ENCODE peak calls at places on chromosomes 3 and 15, in six cellular contexts. D is K562, H is upper lobe of left lung, S is GM12878, A is IMR-90, J is heart left ventricle. K is an unnamed sample.

GRCh38 chr3:17584066-17584465 is 158.4 kb downstream of the TBC1D5 start:
- ATAC-seq in D (no peak), H (no peak), S (no peak), A (no peak), J (no peak), K (no peak)

GRCh38 chr3:47565861-47566550 is 12.7 kb downstream of the CSPG5 start:
- ATAC-seq in D (no peak), H (no peak), S (no peak), A (no peak), J (no peak), K (no peak)

GRCh38 chr3:177294221-177294620 is 96.9 kb upstream of the TBL1XR1 start:
- ATAC-seq in D (peak; percentile 65), H (no peak), S (no peak), A (no peak), J (peak; percentile 97), K (peak; percentile 79)

GRCh38 chr3:126982125-126982521 is 792 bp upstream of the PLXNA1 start:
- ATAC-seq in D (peak; percentile 16), H (no peak), S (peak; percentile 78), A (no peak), J (peak; percentile 17), K (no peak)

GRCh38 chr3:40229411-40229810 is 80.1 kb upstream of the EIF1B start:
- ATAC-seq in D (no peak), H (peak; percentile 65), S (peak; percentile 78), A (no peak), J (no peak), K (peak; percentile 13)

GRCh38 chr3:12328132-12328915 is 39.5 kb downstream of the PPARG start:
- ATAC-seq in D (no peak), H (no peak), S (peak; percentile 26), A (peak; percentile 24), J (no peak), K (no peak)

GRCh38 chr15:49084285-49084570 is 38.0 kb upstream of the SECISBP2L start:
- ATAC-seq in D (no peak), H (peak; percentile 26), S (no peak), A (no peak), J (no peak), K (no peak)

GRCh38 chr3:32930161-32930560 is 21.3 kb upstream of the CCR4 start:
- ATAC-seq in D (no peak), H (no peak), S (no peak), A (no peak), J (no peak), K (no peak)

GRCh38 chr3:124986153-124987143 is 51.9 kb upstream of the MUC13 start:
- ATAC-seq in D (peak; percentile 69), H (no peak), S (no peak), A (peak; percentile 73), J (peak; percentile 38), K (peak; percentile 47)

GRCh38 chr3:46959169-46959515 is 17.4 kb downstream of the CCDC12 start:
- ATAC-seq in D (no peak), H (no peak), S (peak; percentile 6), A (no peak), J (no peak), K (no peak)

GRCh38 chr3:108022316-108023150 is 68.3 kb downstream of the CD47 start:
- ATAC-seq in D (no peak), H (peak; percentile 94), S (no peak), A (peak; percentile 14), J (no peak), K (no peak)

GRCh38 chr3:28739647-28740046 is 391.0 kb upstream of the AZI2 start:
- ATAC-seq in D (no peak), H (no peak), S (no peak), A (no peak), J (no peak), K (no peak)

GRCh38 chr15:92914768-92915221 is 14.7 kb downstream of the CHD2 start:
- ATAC-seq in D (peak; percentile 10), H (no peak), S (peak; percentile 76), A (peak; percentile 33), J (no peak), K (no peak)

GRCh38 chr3:35800960-35801459 is 161.7 kb downstream of the ARPP21 start:
- ATAC-seq in D (no peak), H (peak; percentile 76), S (no peak), A (no peak), J (no peak), K (no peak)

GRCh38 chr3:42801048-42801620 is 3.2 kb downstream of the HIGD1A start:
- ATAC-seq in D (no peak), H (no peak), S (no peak), A (no peak), J (no peak), K (no peak)
- TF ChIP-seq POLR2A in D (no peak), H (no peak), S (no peak), A (no peak), J (no peak), K (no peak)

GRCh38 chr15:44713006-44713966 is 2.0 kb downstream of the B2M start:
- ATAC-seq in D (peak; percentile 7), H (no peak), S (peak; percentile 3), A (no peak), J (no peak), K (no peak)
- H3K27ac ChIP-seq in D (peak overlapping the region; percentile 90), H (peak overlapping the region; percentile 100), S (peak overlapping the region; percentile 99), A (no peak overlapping the region), J (peak overlapping the region; percentile 100), K (peak overlapping the region; percentile 99)

DNA sequence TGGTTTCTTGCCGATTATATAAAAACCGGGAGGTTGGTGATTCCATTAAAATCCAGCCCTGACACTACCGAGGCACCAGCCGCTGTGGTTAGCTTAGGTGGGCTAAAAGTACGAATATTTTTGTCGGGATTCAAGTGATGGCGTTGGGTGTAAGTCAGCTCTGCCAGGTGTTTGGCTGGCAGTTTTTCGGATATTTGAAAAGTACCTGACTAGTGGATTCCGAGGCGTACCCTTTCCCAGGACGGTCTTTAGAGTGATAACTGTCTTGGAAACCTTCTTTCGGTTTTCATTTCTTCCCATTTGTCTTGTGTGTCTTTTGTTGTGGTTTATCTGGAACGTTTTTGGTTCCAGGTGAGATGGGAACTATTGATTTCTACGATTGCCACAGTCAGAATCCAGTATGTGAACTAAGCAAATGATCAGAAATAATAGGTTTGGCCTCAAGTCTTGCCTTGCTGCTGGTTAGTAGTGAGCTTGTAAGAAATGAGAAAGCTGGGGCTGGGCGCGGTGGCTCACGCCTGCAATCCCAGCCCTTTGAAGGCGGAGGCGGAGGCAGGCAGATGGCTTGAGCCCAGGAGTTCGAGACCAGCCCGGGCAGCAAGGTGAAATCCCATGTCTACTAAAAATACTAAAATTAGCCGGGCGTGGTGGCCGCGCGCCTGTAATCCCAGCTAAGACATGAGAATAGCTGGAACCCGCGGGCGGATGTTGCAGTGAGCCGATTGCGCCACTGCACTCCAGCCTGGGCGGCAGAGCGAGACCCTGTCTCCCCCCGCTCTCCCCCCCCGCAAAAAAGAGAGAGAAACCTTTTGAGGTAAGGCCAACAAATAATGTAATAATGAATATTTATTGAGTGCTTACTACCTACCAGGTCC is 1.4 kb downstream of the FYTTD1 start:
- ATAC-seq in D (peak; percentile 8), H (no peak), S (peak; percentile 3), A (no peak), J (peak; percentile 33), K (peak; percentile 35)
- TF ChIP-seq POLR2A in D (no peak), H (peak; percentile 11), S (no peak), A (peak; percentile 15), J (no peak), K (no peak)

DNA sequence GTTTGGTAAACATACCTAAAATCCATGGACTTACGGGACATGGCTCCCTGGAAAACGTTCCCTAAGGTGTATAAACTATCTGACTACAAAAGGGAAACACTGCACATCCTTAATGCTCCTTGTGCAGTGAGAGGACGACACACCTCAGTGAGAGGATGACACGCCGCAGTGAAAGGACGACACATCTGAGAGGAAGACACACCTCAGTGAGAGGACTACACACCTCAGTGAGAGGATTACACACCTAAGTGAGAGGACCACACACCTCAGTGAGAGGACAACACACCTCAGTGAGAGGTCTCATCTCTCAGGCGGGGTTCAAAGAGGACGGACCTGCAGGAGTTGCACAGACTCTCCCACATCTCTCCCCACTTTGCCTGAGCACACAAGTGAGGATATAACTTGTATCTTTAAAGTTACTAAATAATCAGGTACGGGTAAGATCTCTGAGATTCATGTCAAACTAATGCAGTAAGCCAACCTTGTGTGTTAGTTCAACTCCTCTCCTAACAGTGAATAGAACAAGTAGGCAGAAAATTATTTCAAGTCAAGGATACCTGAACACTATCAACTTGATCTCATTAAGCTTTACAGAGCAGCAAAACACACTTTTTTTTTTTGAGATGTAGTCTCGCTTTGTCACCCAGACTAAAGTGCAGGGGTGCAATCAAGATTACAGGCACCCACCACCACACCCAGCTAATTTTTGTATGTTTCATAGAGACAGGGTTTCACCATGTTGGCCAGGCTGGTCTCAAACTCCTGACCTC is 32.1 kb downstream of the HERC2 start:
- ATAC-seq in D (no peak), H (no peak), S (peak; percentile 48), A (no peak), J (peak; percentile 41), K (no peak)
- H3K27ac ChIP-seq in D (no peak overlapping the region), H (no peak overlapping the region), S (peak overlapping the region; percentile 63), A (no peak overlapping the region), J (no peak overlapping the region), K (no peak overlapping the region)

DNA sequence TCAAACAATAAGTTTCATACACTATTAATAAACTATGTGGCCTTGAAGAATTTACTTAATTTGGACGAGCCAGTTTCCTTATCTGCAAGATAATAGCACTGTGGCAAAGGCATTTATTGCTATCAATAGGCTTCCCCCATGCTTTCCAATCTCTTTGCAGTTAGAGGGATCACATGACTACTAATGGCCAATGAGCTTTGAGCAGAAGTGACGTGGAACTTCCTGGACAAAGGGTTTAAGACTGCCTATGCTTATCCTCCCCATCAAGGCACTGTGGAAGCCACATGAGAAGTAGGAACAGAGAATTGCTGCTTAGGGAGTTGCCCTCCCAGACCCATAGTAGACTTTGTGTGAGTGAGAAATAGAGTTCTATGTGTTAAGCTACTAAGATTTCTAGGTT is 16.7 kb upstream of the ZMAT3 start:
- ATAC-seq in D (peak; percentile 77), H (no peak), S (peak; percentile 44), A (no peak), J (no peak), K (no peak)
- TF ChIP-seq POLR2A in D (no peak), H (no peak), S (no peak), A (no peak), J (no peak), K (no peak)

GRCh38 chr3:7607083-7607482 is 746.2 kb downstream of the GRM7 start:
- ATAC-seq in D (no peak), H (no peak), S (peak; percentile 65), A (no peak), J (no peak), K (no peak)
- H3K27ac ChIP-seq in D (no peak overlapping the region), H (no peak overlapping the region), S (no peak overlapping the region), A (no peak overlapping the region), J (no peak overlapping the region), K (no peak overlapping the region)

GRCh38 chr3:51550080-51550819 is 11.7 kb downstream of the RAD54L2 start:
- ATAC-seq in D (no peak), H (no peak), S (no peak), A (no peak), J (no peak), K (no peak)
- TF ChIP-seq POLR2A in D (no peak), H (no peak), S (no peak), A (no peak), J (no peak), K (no peak)

GRCh38 chr15:86162676-86163075 is 83.0 kb downstream of the AGBL1 start:
- ATAC-seq in D (no peak), H (no peak), S (no peak), A (no peak), J (no peak), K (no peak)
- H3K27ac ChIP-seq in D (no peak overlapping the region), H (no peak overlapping the region), S (no peak overlapping the region), A (no peak overlapping the region), J (no peak overlapping the region), K (no peak overlapping the region)